ENCODE peak calls at places on chromosome 7, in six cellular contexts. O is IMR-90, Z is aorta, G is body of pancreas, B is right atrium auricular region, I is Caco-2. F is an unnamed sample.
A peak's percentile ranks its signal among the peaks of the same experiment; 100 is the strongest.

GRCh38 chr7:18235819-18236218 is 208.2 kb upstream of the PRPS1L1 start:
- DNase-seq in Z (no peak), B (no peak), O (no peak), I (no peak), G (no peak), F (no peak)

GRCh38 chr7:149422914-149423285 is 38.0 kb downstream of the ZNF777 start:
- DNase-seq in G (peak; percentile 31), I (no peak), Z (no peak), O (no peak), B (no peak), F (peak; percentile 31)

GRCh38 chr7:39911167-39911566 is 38.9 kb upstream of the CDK13 start:
- DNase-seq in O (peak; percentile 9), B (no peak), I (no peak), G (no peak), Z (no peak), F (no peak)

GRCh38 chr7:29502133-29502532 is 61.5 kb upstream of the PRR15 start:
- DNase-seq in Z (no peak), I (no peak), G (no peak), B (no peak), O (no peak), F (no peak)

GRCh38 chr7:116592445-116592844 is 67.6 kb downstream of the CAV1 start:
- DNase-seq in G (no peak), Z (no peak), I (no peak), B (no peak), O (no peak), F (peak; percentile 48)

GRCh38 chr7:44971991-44972441 is 6.8 kb downstream of the MYO1G start:
- DNase-seq in G (no peak), I (no peak), O (no peak), B (no peak), Z (no peak), F (no peak)

GRCh38 chr7:30941582-30942310 is 22.0 kb upstream of the GHRHR start:
- DNase-seq in I (peak; percentile 57), G (no peak), Z (no peak), B (no peak), O (no peak), F (no peak)

GRCh38 chr7:12111461-12112405 is 99.4 kb upstream of the TMEM106B start:
- DNase-seq in O (no peak), G (no peak), I (no peak), Z (peak; percentile 42), B (no peak), F (no peak)

GRCh38 chr7:90222811-90223725 is 11.5 kb downstream of the STEAP2 start:
- DNase-seq in B (no peak), O (peak; percentile 68), Z (peak; percentile 50), I (no peak), G (no peak), F (no peak)

GRCh38 chr7:70615066-70615465 is 516.9 kb upstream of the GALNT17 start:
- DNase-seq in Z (no peak), I (no peak), O (no peak), G (no peak), B (no peak), F (no peak)

GRCh38 chr7:127870231-127870907 is 160.9 kb downstream of the LRRC4 start:
- DNase-seq in B (no peak), O (no peak), G (no peak), Z (no peak), I (no peak), F (no peak)

GRCh38 chr7:130529417-130529816 is 37.5 kb downstream of the MEST start:
- DNase-seq in Z (no peak), O (no peak), G (no peak), I (no peak), B (no peak), F (no peak)

GRCh38 chr7:158066085-158066484 is 521.5 kb downstream of the PTPRN2 start:
- DNase-seq in O (no peak), B (no peak), G (no peak), I (no peak), Z (peak; percentile 12), F (no peak)

GRCh38 chr7:54758702-54759665 is at the start of gene SEC61G:
- DNase-seq in Z (peak; percentile 99), O (peak; percentile 97), G (peak; percentile 98), B (peak; percentile 98), I (peak; percentile 97), F (peak; percentile 98)

GRCh38 chr7:34928052-34928451 is 109.2 kb downstream of the DPY19L1 start:
- DNase-seq in G (peak; percentile 46), O (no peak), Z (no peak), I (peak; percentile 78), B (no peak), F (peak; percentile 39)

GRCh38 chr7:38321515-38321944 is 48.1 kb upstream of the TARP start:
- DNase-seq in Z (no peak), G (no peak), O (peak; percentile 82), I (no peak), B (no peak), F (no peak)

DNA sequence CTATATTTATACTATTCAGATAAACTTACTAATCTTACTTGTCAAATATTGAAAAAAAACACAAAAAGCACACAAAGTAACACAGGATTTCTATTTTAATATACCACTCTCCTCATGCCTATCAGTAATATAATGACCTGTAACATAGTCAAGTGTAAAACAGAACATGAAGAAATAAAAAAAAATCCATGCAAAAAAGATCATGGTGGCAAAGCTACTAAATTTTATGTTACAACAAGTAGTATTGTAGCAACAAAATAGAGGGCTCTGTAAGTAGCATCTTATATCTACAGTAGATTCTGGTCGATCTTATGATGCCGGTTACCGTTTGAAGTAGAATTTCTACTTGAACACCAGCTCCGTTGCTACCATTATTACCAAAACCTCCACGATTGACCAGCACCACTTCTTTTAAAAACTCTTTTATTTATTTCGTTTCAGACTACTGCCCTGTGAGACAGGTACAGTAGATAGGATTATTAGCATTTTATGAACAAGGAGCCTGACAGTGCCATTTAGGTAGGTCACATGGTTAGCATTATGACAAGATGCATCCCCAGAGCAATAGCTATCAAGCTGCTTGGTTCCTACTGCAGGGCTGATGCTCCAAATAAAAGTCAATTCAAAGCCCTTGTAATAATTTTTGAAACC is 2.1 kb downstream of the CPED1 start:
- DNase-seq in Z (no peak), I (no peak), G (no peak), O (peak; percentile 31), B (no peak), F (no peak)
- H3K4me3 ChIP-seq in Z (peak overlapping the region; percentile 98), I (no peak overlapping the region), G (no peak overlapping the region), O (peak overlapping the region; percentile 86), B (peak overlapping the region; percentile 56), F (peak overlapping the region; percentile 47)

DNA sequence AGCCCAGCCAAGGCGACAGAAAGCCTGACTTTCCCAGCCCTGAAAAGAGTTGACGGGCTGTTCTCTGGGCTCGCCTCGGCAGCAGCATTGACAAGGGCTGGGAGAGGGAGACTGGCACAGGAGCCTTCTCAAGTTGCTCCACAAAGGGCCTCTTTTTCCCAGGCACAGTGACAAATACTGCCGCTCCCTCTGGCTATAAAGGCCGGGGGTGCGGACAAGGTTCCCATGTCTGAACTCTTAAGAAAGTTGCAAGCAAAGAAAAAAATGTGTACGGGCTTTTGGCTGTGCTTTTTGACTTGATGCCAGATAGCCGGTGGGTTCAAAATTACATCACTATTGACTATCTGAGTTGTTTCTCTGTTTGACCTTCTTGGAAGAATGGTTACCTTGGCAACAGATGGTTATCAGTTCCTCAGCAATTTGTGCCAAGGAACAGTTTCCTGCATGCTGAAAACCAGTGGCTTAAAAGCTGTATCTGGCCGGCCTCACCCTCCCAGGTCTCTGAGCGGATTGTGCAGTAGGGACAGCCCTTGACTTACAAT is 115.9 kb upstream of the EEPD1 start:
- DNase-seq in I (peak; percentile 16), G (peak; percentile 81), Z (peak; percentile 69), B (peak; percentile 83), O (peak; percentile 74), F (peak; percentile 77)
- H3K4me1 ChIP-seq in I (peaks cover 3% of the 10 kb centered on the region), G (peaks cover 28% of the 10 kb centered on the region), Z (no peaks in the 10 kb centered on the region), B (peaks cover 40% of the 10 kb centered on the region), O (peaks cover 10% of the 10 kb centered on the region), F (peaks cover 21% of the 10 kb centered on the region)

GRCh38 chr7:156617215-156617614 is 23.4 kb upstream of the RNF32 start:
- DNase-seq in Z (no peak), O (no peak), I (no peak), B (no peak), G (no peak), F (no peak)
- H3K4me3 ChIP-seq in Z (no peak overlapping the region), O (no peak overlapping the region), I (peak overlapping the region; percentile 45), B (no peak overlapping the region), G (no peak overlapping the region), F (peak overlapping the region; percentile 44)

GRCh38 chr7:46940178-46940577 is 641.7 kb downstream of the TNS3 start:
- DNase-seq in G (no peak), O (no peak), B (no peak), Z (no peak), I (no peak), F (no peak)
- H3K4me1 ChIP-seq in G (no peaks in the 10 kb centered on the region), O (no peaks in the 10 kb centered on the region), B (peaks cover 7% of the 10 kb centered on the region), Z (no peaks in the 10 kb centered on the region), I (no peaks in the 10 kb centered on the region), F (no peaks in the 10 kb centered on the region)

DNA sequence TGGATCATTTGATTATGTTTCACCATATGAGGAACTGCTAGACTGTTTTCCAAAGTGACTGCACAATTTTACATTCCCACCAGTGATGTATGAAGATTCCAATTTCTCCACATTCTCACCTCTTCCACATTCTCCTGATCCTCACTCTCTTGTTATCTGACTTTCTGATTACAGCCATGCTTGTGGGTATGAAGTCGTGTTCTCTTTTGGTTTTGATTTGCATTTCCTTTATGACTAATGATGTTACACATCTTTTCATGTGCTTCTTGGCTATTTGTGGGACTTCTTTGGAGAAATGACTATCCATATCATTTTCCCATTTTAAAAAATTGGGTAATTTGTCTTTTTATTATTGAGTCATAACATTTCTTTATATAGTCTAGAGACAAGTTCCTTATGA is 10.5 kb upstream of the GIMAP8 start:
- DNase-seq in G (no peak), O (peak; percentile 7), Z (no peak), I (no peak), B (no peak), F (no peak)
- H3K4me3 ChIP-seq in G (no peak overlapping the region), O (no peak overlapping the region), Z (no peak overlapping the region), I (no peak overlapping the region), B (no peak overlapping the region), F (no peak overlapping the region)

DNA sequence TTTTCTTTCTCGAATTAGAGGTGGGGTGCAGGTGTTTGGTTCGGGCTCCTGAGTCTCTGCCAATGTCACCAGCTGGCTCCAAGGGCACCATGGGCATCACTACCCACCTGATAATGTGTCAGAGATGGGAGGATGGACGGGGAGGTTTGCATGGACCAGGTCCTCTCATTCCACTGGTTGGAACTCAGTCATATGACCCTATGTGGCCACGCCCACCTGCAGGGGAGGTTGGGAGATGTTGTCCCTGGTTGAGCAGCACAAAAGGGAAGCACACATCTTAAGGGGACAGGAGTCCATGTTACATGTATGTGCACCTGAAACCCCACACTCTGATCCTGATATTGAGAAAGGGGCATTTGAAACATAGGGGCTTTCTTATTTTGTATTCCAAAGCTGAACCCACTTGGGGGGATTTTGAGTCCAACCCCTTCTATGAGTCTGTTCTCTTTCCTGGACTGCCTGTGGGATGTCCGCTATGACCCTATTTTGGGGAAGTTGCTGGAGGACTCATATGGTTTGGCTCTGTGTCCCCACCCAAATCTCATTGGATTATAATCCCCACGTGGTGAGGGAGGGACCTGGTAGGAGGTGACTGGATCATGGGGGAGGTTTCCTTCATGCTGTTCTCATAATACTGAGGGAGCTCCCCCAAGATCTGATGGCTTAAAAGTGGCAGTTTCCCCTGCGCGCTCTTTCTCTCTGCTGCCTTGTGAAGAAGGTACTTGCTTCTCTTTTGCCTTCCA is 66.9 kb upstream of the BAIAP2L1 start:
- DNase-seq in I (no peak), B (no peak), Z (no peak), G (no peak), O (no peak), F (no peak)
- H3K4me1 ChIP-seq in I (no peaks in the 10 kb centered on the region), B (peaks cover 8% of the 10 kb centered on the region), Z (no peaks in the 10 kb centered on the region), G (peaks cover 21% of the 10 kb centered on the region), O (no peaks in the 10 kb centered on the region), F (peaks cover 7% of the 10 kb centered on the region)